ENCODE peak calls at places on chromosomes 16 and 17, in ten cellular contexts. I, B, C, D, W, O, N, Z, X and T are unnamed samples.

GRCh38 chr17:28727727-28728363 is 743 bp upstream of the NEK8 start:
- DNase-seq in I (peak; percentile 78), B (no peak), C (peak; percentile 69), D (peak; percentile 76), W (peak; percentile 77), O (peak; percentile 72), N (peak; percentile 16), Z (no peak), X (no peak), T (no peak)

GRCh38 chr17:75854111-75854748 is 905 bp downstream of the WBP2 start:
- DNase-seq in I (no peak), B (no peak), C (no peak), D (no peak), W (peak; percentile 84), O (no peak), N (peak; percentile 56), Z (peak; percentile 77), X (no peak), T (peak; percentile 89)

GRCh38 chr17:19292377-19292711 is 55.2 kb downstream of the EPN2 start:
- DNase-seq in I (no peak), B (no peak), C (no peak), D (no peak), W (no peak), O (no peak), N (no peak), Z (no peak), X (no peak), T (no peak)

GRCh38 chr16:23876256-23876896 is 40.6 kb downstream of the PRKCB start:
- DNase-seq in I (no peak), B (no peak), C (no peak), D (no peak), W (no peak), O (no peak), N (no peak), Z (no peak), X (no peak), T (no peak)

GRCh38 chr17:61574542-61575351 is 16.3 kb downstream of the NACA2 start:
- DNase-seq in I (no peak), B (peak; percentile 32), C (peak; percentile 54), D (peak; percentile 60), W (no peak), O (no peak), N (no peak), Z (peak; percentile 53), X (no peak), T (no peak)

GRCh38 chr16:69396187-69397061 is 10.6 kb upstream of the TERF2 start:
- DNase-seq in I (peak; percentile 50), B (peak; percentile 96), C (peak; percentile 91), D (peak; percentile 81), W (peak; percentile 80), O (peak; percentile 78), N (peak; percentile 89), Z (peak; percentile 80), X (no peak), T (peak; percentile 89)

GRCh38 chr16:22008215-22009142 is 568 bp downstream of the MOSMO start:
- DNase-seq in I (no peak), B (no peak), C (peak; percentile 35), D (peak; percentile 75), W (peak; percentile 69), O (no peak), N (no peak), Z (peak; percentile 30), X (peak; percentile 79), T (no peak)

GRCh38 chr17:40605301-40605700 is 40.0 kb upstream of the CCR7 start:
- DNase-seq in I (peak; percentile 51), B (no peak), C (no peak), D (no peak), W (no peak), O (no peak), N (no peak), Z (no peak), X (no peak), T (no peak)

GRCh38 chr17:75813081-75814020 is 28.7 kb downstream of the UNK start:
- DNase-seq in I (no peak), B (no peak), C (no peak), D (no peak), W (peak; percentile 37), O (no peak), N (no peak), Z (no peak), X (no peak), T (no peak)

GRCh38 chr17:74325743-74326379 is at the start of gene KIF19:
- DNase-seq in I (peak; percentile 54), B (no peak), C (peak; percentile 68), D (peak; percentile 84), W (no peak), O (peak; percentile 55), N (no peak), Z (peak; percentile 68), X (no peak), T (no peak)

GRCh38 chr17:38605852-38606645 is at the start of gene SRCIN1:
- DNase-seq in I (peak; percentile 20), B (no peak), C (peak; percentile 65), D (peak; percentile 85), W (no peak), O (peak; percentile 76), N (no peak), Z (peak; percentile 67), X (no peak), T (no peak)

GRCh38 chr17:38317081-38317480 is 20.1 kb downstream of the MRPL45 start:
- DNase-seq in I (no peak), B (no peak), C (no peak), D (no peak), W (no peak), O (no peak), N (no peak), Z (no peak), X (no peak), T (no peak)

GRCh38 chr17:43217614-43218087 is 6.0 kb downstream of the TMEM106A start:
- DNase-seq in I (no peak), B (no peak), C (no peak), D (no peak), W (no peak), O (no peak), N (no peak), Z (no peak), X (no peak), T (no peak)

GRCh38 chr17:77499699-77500435 is 359.1 kb downstream of the SEC14L1 start:
- DNase-seq in I (no peak), B (no peak), C (no peak), D (no peak), W (peak; percentile 53), O (no peak), N (no peak), Z (no peak), X (peak; percentile 54), T (no peak)

GRCh38 chr17:68600881-68601564 is at the start of gene FAM20A:
- DNase-seq in I (no peak), B (no peak), C (peak; percentile 66), D (peak; percentile 65), W (no peak), O (peak; percentile 87), N (no peak), Z (peak; percentile 64), X (peak; percentile 83), T (no peak)

GRCh38 chr16:11494029-11494428 is 92.7 kb downstream of the LITAF start:
- DNase-seq in I (no peak), B (no peak), C (no peak), D (no peak), W (no peak), O (no peak), N (no peak), Z (no peak), X (no peak), T (no peak)

GRCh38 chr16:77113835-77114234 is 77.2 kb upstream of the MON1B start:
- DNase-seq in I (no peak), B (no peak), C (no peak), D (no peak), W (no peak), O (peak; percentile 34), N (no peak), Z (no peak), X (no peak), T (no peak)

GRCh38 chr17:81387235-81388060 is 7.8 kb upstream of the BAHCC1 start:
- DNase-seq in I (no peak), B (no peak), C (peak; percentile 71), D (peak; percentile 81), W (peak; percentile 65), O (peak; percentile 53), N (peak; percentile 66), Z (peak; percentile 78), X (no peak), T (no peak)

GRCh38 chr17:48351916-48352332 is 78.1 kb downstream of the SKAP1 start:
- DNase-seq in I (no peak), B (peak; percentile 24), C (peak; percentile 40), D (peak; percentile 42), W (no peak), O (no peak), N (peak; percentile 20), Z (peak; percentile 47), X (no peak), T (no peak)

GRCh38 chr16:47644166-47644565 is 183.0 kb downstream of the PHKB start:
- DNase-seq in I (no peak), B (peak; percentile 45), C (no peak), D (no peak), W (no peak), O (peak; percentile 28), N (peak; percentile 32), Z (peak; percentile 47), X (no peak), T (no peak)

GRCh38 chr17:36001109-36001735 is at the start of gene CCL15:
- DNase-seq in I (no peak), B (no peak), C (no peak), D (no peak), W (no peak), O (no peak), N (no peak), Z (no peak), X (no peak), T (no peak)

GRCh38 chr16:22946433-22946832 is 132.5 kb downstream of the HS3ST2 start:
- DNase-seq in I (no peak), B (no peak), C (no peak), D (no peak), W (no peak), O (no peak), N (no peak), Z (no peak), X (no peak), T (no peak)

GRCh38 chr17:36501963-36502362 is 15.5 kb downstream of the ZNHIT3 start:
- DNase-seq in I (no peak), B (no peak), C (no peak), D (no peak), W (peak; percentile 32), O (no peak), N (no peak), Z (peak; percentile 1), X (peak; percentile 51), T (no peak)

GRCh38 chr16:50291719-50292565 is 25.6 kb downstream of the ADCY7 start:
- DNase-seq in I (no peak), B (no peak), C (no peak), D (no peak), W (no peak), O (no peak), N (no peak), Z (no peak), X (no peak), T (no peak)

GRCh38 chr17:19707728-19708221 is 8.6 kb downstream of the SLC47A2 start:
- DNase-seq in I (no peak), B (no peak), C (no peak), D (no peak), W (no peak), O (no peak), N (no peak), Z (no peak), X (no peak), T (no peak)

GRCh38 chr17:64358261-64358788 is 32.3 kb downstream of the PECAM1 start:
- DNase-seq in I (no peak), B (no peak), C (no peak), D (no peak), W (peak; percentile 34), O (no peak), N (no peak), Z (no peak), X (peak; percentile 6), T (no peak)

GRCh38 chr17:76909971-76910760 is 42.0 kb downstream of the MGAT5B start:
- DNase-seq in I (peak; percentile 6), B (no peak), C (peak; percentile 92), D (peak; percentile 52), W (no peak), O (peak; percentile 50), N (peak; percentile 9), Z (peak; percentile 78), X (no peak), T (peak; percentile 9)

GRCh38 chr16:3101018-3101840 is 2.1 kb upstream of the ZSCAN10 start:
- DNase-seq in I (no peak), B (no peak), C (peak; percentile 71), D (no peak), W (no peak), O (no peak), N (no peak), Z (peak; percentile 50), X (no peak), T (no peak)